ENCODE peak calls at places on chromosomes 12 and 14, in five cellular contexts. V, C, A, R and G are unnamed samples.
A peak's percentile ranks its signal among the peaks of the same experiment; 100 is the strongest.

GRCh38 chr12:47271800-47272230 is 192.1 kb upstream of the AMIGO2 start:
- DNase-seq in V (no peak), R (no peak), A (no peak), C (no peak), G (no peak)

GRCh38 chr14:93772263-93772662 is 16.0 kb downstream of the PRIMA1 start:
- DNase-seq in R (no peak), C (no peak), V (no peak), A (no peak), G (no peak)

GRCh38 chr12:110998165-110998564 is 77.8 kb upstream of the MYL2 start:
- DNase-seq in R (no peak), V (no peak), C (no peak), A (no peak), G (no peak)

GRCh38 chr12:31819427-31819826 is 90.6 kb upstream of the AMN1 start:
- DNase-seq in A (no peak), V (no peak), R (no peak), C (no peak), G (no peak)

GRCh38 chr14:23601845-23602180 is 23.2 kb upstream of the JPH4 start:
- DNase-seq in A (no peak), R (peak; percentile 66), C (no peak), V (peak; percentile 42), G (no peak)

GRCh38 chr12:119176267-119177055 is 2.3 kb upstream of the HSPB8 start:
- DNase-seq in V (no peak), A (no peak), R (peak; percentile 15), C (peak; percentile 64), G (no peak)

GRCh38 chr12:116735951-116736599 is 1.8 kb downstream of the SPRING1 start:
- DNase-seq in A (no peak), C (no peak), V (no peak), R (peak; percentile 82), G (no peak)

GRCh38 chr12:107912421-107913004 is 138.0 kb downstream of the ASCL4 start:
- DNase-seq in R (no peak), A (peak; percentile 83), C (peak; percentile 28), V (no peak), G (peak; percentile 58)

GRCh38 chr12:127241056-127241830 is 1025.7 kb upstream of the TMEM132C start:
- DNase-seq in A (no peak), R (no peak), V (no peak), C (no peak), G (no peak)

GRCh38 chr12:96907681-96908163 is 665 bp downstream of the NEDD1 start:
- DNase-seq in R (peak; percentile 15), V (no peak), C (no peak), A (peak; percentile 30), G (no peak)

GRCh38 chr12:115203661-115204060 is 519.7 kb upstream of the TBX3 start:
- DNase-seq in A (no peak), V (no peak), R (no peak), C (no peak), G (no peak)

GRCh38 chr12:118164798-118165486 is 29.0 kb downstream of the PEBP1 start:
- DNase-seq in C (peak; percentile 18), R (peak; percentile 10), A (no peak), V (no peak), G (peak; percentile 35)

GRCh38 chr12:110592078-110592477 is 9.0 kb upstream of the PPTC7 start:
- DNase-seq in R (no peak), A (no peak), C (no peak), V (no peak), G (no peak)

GRCh38 chr12:78641837-78642423 is 222.6 kb upstream of the SYT1 start:
- DNase-seq in C (peak; percentile 0), A (no peak), R (no peak), V (no peak), G (no peak)

GRCh38 chr12:112001555-112001954 is 11.4 kb downstream of the TMEM116 start:
- DNase-seq in C (no peak), A (no peak), R (no peak), V (no peak), G (no peak)

GRCh38 chr14:59189281-59189821 is 884 bp downstream of the DAAM1 start:
- DNase-seq in C (no peak), V (no peak), A (peak; percentile 14), R (no peak), G (no peak)

GRCh38 chr14:88877192-88877591 is 52.7 kb downstream of the TTC8 start:
- DNase-seq in R (no peak), C (no peak), A (no peak), V (no peak), G (no peak)

GRCh38 chr14:88882236-88882635 is 57.8 kb downstream of the TTC8 start:
- DNase-seq in V (no peak), C (no peak), R (peak; percentile 5), A (no peak), G (no peak)

DNA sequence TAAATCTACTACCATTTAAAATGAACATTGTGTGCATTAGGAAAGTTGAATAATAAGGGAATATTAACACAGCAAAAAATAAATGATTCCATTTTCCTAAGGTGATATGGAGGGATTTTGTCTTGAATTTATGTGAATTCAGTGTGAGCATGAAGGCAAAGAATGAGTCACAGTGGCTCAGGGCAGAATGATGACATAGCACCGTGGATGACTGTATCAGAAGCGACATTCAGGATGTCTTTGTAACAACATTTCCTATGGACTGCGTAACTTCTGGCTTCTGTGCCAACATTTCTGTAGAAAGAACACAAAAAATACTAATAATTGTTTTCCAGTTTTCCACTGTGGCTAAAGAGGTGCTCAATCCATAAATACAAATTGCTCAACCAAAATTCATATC is 54.6 kb downstream of the TTC8 start:
- DNase-seq in V (no peak), A (no peak), R (no peak), C (no peak), G (no peak)
- TF ChIP-seq ZNF274 in V (no peak), A (no peak), R (no peak), C (no peak), G (no peak)

DNA sequence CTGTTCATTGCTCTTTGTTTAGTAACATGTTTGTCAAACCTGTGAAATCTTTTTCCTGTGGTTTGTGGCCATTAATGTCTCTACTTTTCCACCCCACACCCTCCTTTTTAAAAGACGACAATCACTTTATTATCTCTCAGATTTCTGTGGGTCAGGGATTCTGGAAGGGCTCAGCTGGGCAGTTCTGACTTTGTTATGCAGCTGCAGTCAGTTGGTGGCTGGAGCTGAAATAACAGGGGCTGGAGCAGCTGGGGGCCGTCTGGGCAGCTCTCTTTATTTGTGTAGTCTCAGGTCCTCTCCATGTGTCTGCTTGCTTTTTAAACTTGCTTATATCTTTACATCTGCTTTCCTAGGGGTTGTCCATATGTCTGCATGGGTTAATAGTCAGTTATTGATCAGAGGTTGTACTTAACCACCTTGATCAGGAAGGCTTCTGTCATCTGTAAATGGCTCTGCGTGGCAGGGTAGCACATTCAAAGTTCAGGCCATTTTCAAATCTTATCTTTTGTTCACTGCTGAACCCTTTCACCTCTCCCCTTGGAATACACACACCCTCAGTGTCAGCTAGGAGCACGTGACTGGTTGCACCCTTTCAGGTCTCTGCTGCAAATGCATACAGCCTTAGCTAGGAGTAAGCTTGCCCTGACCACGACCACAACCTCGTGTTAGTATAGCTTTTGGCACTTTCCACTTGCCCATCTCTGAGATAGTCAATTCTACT is 27.9 kb downstream of the BORCS5 start:
- DNase-seq in C (no peak), V (no peak), R (peak; percentile 88), A (peak; percentile 13), G (peak; percentile 43)
- H3K9ac ChIP-seq in C (no peak overlapping the region), V (no peak overlapping the region), R (peak overlapping the region; percentile 55), A (no peak overlapping the region), G (no peak overlapping the region)

GRCh38 chr12:120466560-120467315 is 2.8 kb downstream of the SRSF9 start:
- DNase-seq in V (no peak), C (peak; percentile 34), R (peak; percentile 27), A (no peak), G (no peak)
- TF ChIP-seq YY1 in V (no peak), C (no peak), R (no peak), A (no peak), G (no peak)

DNA sequence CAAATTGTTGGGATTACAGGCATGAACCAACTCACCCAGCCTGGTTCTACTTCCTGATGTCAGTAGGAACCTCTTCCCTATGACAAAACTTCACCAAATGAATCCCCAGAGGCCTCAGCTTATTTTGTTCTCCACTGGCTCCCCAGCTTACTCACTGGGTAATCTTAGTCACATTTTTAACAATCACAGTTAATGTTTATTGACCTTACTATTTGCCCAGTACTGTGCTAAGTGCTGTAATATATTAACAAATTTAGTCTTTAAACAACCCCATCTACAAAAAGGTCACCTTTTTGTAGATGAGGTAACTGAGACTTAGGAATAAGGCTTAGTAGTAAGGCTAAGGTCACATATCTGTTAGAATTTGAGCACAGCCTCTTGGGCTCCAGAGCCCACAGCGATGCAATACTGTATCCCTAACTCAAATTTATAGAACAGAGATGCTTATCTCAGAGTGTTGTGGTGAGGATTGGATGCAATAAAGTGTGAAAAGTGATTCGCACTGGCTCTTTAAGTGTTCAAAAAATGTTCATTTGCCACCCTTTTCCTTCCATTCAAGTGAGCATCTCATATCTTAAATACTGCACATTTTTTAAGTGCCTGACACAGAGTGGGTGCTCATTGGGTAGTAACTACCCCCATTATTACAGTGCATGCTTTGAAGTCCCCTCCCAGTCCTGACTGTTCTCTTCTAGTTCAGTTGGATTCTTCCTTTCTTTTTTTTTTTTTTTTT is 146.4 kb upstream of the ARHGAP5 start:
- DNase-seq in A (no peak), V (no peak), R (peak; percentile 43), C (no peak), G (no peak)
- TF ChIP-seq ZNF274 in A (no peak), V (no peak), R (no peak), C (no peak), G (no peak)

DNA sequence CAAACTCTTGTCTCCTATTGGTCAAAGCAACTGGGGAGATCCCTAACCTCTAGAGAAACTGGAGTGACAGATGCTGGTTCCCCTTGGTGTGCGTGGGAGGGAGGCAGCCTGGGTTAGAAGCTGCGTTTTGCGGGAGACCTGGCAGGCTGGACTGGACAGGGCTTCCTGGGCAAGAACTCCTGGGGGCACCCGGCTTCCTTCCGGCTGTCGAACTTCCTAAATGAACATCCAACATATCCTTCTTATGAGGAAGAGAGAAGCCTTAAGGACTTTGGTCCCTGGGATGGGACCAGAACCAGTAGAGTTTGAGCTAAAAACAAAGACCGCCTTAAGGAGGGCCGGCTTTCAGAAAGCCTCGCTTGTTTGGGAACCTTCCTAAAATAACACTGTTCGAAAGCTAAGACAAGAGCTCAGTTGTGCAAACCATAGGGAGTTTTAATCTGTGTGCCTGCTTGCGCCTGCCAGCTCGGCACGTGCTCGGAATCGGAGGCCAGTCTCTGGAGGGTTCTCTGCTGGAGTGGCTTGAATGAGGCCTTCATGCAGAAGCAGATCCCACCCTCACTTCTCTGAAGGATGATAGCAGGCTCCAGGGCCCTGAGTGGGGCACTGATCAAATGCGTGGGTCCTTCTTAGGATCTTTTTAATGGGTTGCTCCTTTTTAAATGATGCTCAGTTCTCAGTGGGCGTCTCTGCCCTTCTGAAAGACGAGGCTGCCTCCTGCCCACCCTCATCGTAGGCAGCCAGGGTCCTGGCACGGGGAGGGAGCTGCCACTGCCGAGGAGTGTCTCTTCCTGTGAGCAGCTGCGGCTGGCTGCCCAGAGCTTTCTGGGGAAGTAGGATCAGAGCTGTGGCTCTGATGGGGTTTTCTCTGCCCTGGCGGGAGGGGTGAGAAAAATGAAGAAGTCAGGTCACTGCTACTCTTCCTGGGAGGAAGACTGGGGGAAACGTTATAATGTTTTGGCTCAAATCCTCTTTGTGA is 30.8 kb upstream of the BEGAIN start:
- DNase-seq in V (no peak), C (no peak), R (no peak), A (no peak), G (no peak)
- H3K9ac ChIP-seq in V (no peak overlapping the region), C (no peak overlapping the region), R (no peak overlapping the region), A (no peak overlapping the region), G (no peak overlapping the region)